ENCODE peak calls at places on chromosomes 6 and 20, in seven cellular contexts. E is HCT116, S is SK-N-SH, C is GM12878, Y is HepG2, A is K562, O is H1. I is an unnamed sample.

GRCh38 chr6:44527191-44527960 is 139.9 kb downstream of the CDC5L start:
- DNase-seq in E (no peak), S (no peak), C (no peak), Y (no peak), A (no peak), O (no peak), I (no peak)

GRCh38 chr6:89347825-89348224 is 4.7 kb downstream of the UBE2J1 start:
- DNase-seq in E (no peak), S (no peak), C (no peak), Y (no peak), A (no peak), O (no peak), I (no peak)

GRCh38 chr20:24634855-24635254 is 165.4 kb downstream of the SYNDIG1 start:
- DNase-seq in E (peak; percentile 29), S (no peak), C (no peak), Y (peak; percentile 42), A (peak; percentile 68), O (peak; percentile 44), I (peak; percentile 31)

GRCh38 chr6:72976389-72976900 is 248.9 kb downstream of the KHDC1L start:
- DNase-seq in E (no peak), S (no peak), C (no peak), Y (no peak), A (no peak), O (no peak), I (no peak)

GRCh38 chr6:133707456-133707855 is 181.5 kb upstream of the TCF21 start:
- DNase-seq in E (no peak), S (no peak), C (peak; percentile 5), Y (no peak), A (no peak), O (no peak), I (no peak)

GRCh38 chr6:37059344-37060194 is 54.1 kb downstream of the FGD2 start:
- DNase-seq in E (peak; percentile 96), S (no peak), C (no peak), Y (peak; percentile 99), A (peak; percentile 97), O (peak; percentile 82), I (peak; percentile 38)

GRCh38 chr20:24572140-24572539 is 102.7 kb downstream of the SYNDIG1 start:
- DNase-seq in E (no peak), S (no peak), C (no peak), Y (no peak), A (no peak), O (peak; percentile 33), I (no peak)

GRCh38 chr20:10550204-10551118 is 115.4 kb downstream of the SLX4IP start:
- DNase-seq in E (no peak), S (no peak), C (no peak), Y (no peak), A (no peak), O (no peak), I (no peak)

GRCh38 chr20:9508696-9509178 is 5.7 kb upstream of the LAMP5 start:
- DNase-seq in E (no peak), S (no peak), C (no peak), Y (no peak), A (no peak), O (peak; percentile 65), I (no peak)

GRCh38 chr6:85470023-85470410 is 20.1 kb downstream of the NT5E start:
- DNase-seq in E (no peak), S (no peak), C (no peak), Y (no peak), A (no peak), O (no peak), I (no peak)

GRCh38 chr6:79413562-79414002 is 123.6 kb downstream of the LCA5 start:
- DNase-seq in E (no peak), S (no peak), C (no peak), Y (no peak), A (no peak), O (no peak), I (no peak)

GRCh38 chr20:12528591-12529041 is 480.2 kb upstream of the SPTLC3 start:
- DNase-seq in E (no peak), S (no peak), C (no peak), Y (no peak), A (no peak), O (no peak), I (no peak)

GRCh38 chr6:27591660-27592059 is 118.8 kb upstream of the ZNF184 start:
- DNase-seq in E (no peak), S (no peak), C (no peak), Y (peak; percentile 72), A (peak; percentile 86), O (peak; percentile 78), I (no peak)

GRCh38 chr6:55033021-55033546 is 141.2 kb upstream of the HCRTR2 start:
- DNase-seq in E (no peak), S (no peak), C (no peak), Y (no peak), A (no peak), O (no peak), I (no peak)

GRCh38 chr6:37979392-37980221 is 160.1 kb downstream of the ZFAND3 start:
- DNase-seq in E (no peak), S (no peak), C (no peak), Y (no peak), A (no peak), O (no peak), I (no peak)

GRCh38 chr6:109165392-109165964 is 70.2 kb downstream of the CEP57L1 start:
- DNase-seq in E (no peak), S (no peak), C (no peak), Y (peak; percentile 41), A (peak; percentile 26), O (no peak), I (no peak)

GRCh38 chr6:53811082-53811481 is 16.3 kb downstream of the LRRC1 start:
- DNase-seq in E (peak; percentile 65), S (no peak), C (peak; percentile 34), Y (peak; percentile 51), A (no peak), O (no peak), I (peak; percentile 77)

GRCh38 chr20:10376271-10377075 is 57.5 kb downstream of the MKKS start:
- DNase-seq in E (no peak), S (no peak), C (no peak), Y (no peak), A (no peak), O (no peak), I (no peak)

GRCh38 chr20:57181639-57182038 is 84.8 kb downstream of the BMP7 start:
- DNase-seq in E (no peak), S (no peak), C (no peak), Y (no peak), A (no peak), O (no peak), I (no peak)

GRCh38 chr20:24736131-24736843 is 212.8 kb upstream of the CST7 start:
- DNase-seq in E (no peak), S (no peak), C (no peak), Y (no peak), A (no peak), O (no peak), I (no peak)

GRCh38 chr20:24411452-24412216 is 57.8 kb upstream of the SYNDIG1 start:
- DNase-seq in E (no peak), S (no peak), C (no peak), Y (no peak), A (no peak), O (no peak), I (no peak)

GRCh38 chr6:150622941-150623874 is 23.5 kb downstream of the PLEKHG1 start:
- DNase-seq in E (no peak), S (no peak), C (peak; percentile 87), Y (no peak), A (no peak), O (no peak), I (no peak)

GRCh38 chr6:33700391-33701050 is 11.0 kb downstream of the UQCC2 start:
- DNase-seq in E (peak; percentile 65), S (peak; percentile 62), C (no peak), Y (peak; percentile 58), A (peak; percentile 90), O (peak; percentile 84), I (peak; percentile 83)

DNA sequence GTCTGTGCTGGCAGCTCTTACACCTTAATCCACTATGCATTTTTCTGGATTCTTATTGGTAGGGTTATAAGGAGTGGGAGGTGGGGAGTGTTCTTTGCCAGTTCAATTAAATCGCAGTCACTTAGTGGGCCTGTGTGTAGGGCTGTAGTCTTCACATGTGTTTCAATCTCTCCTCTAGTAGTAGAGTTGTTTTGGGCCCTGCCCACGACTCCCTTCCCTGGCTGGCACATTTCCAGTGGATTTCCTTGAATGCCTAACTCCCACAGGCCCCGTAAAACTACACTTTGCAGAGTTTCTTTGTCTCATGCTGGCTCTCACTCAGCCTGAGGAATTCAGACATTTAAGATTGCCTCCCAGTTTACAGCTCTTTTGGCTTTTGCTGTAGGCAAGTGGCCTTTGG is 414.0 kb upstream of the OPRM1 start:
- DNase-seq in E (no peak), S (no peak), C (no peak), Y (no peak), A (no peak), O (no peak), I (peak; percentile 30)
- TF ChIP-seq JUND in E (no peak), S (no peak), C (no peak), Y (no peak), A (no peak), O (no peak), I (no peak)

GRCh38 chr6:12148317-12148801 is 136.2 kb downstream of the HIVEP1 start:
- DNase-seq in E (no peak), S (no peak), C (no peak), Y (no peak), A (no peak), O (no peak), I (peak; percentile 37)
- TF ChIP-seq JUND in E (no peak), S (peak; percentile 94), C (no peak), Y (no peak), A (no peak), O (no peak), I (no peak)

GRCh38 chr6:41633235-41633634 is 5.0 kb upstream of the MDFI start:
- DNase-seq in E (no peak), S (no peak), C (no peak), Y (no peak), A (no peak), O (no peak), I (no peak)

GRCh38 chr6:41637179-41638001 is 878 bp upstream of the MDFI start:
- DNase-seq in E (no peak), S (peak; percentile 71), C (no peak), Y (no peak), A (no peak), O (peak; percentile 71), I (no peak)

GRCh38 chr6:41636803-41637178 is 1.5 kb upstream of the MDFI start:
- DNase-seq in E (peak; percentile 54), S (no peak), C (no peak), Y (no peak), A (no peak), O (peak; percentile 79), I (no peak)

GRCh38 chr6:41634657-41635056 is 3.6 kb upstream of the MDFI start:
- DNase-seq in E (no peak), S (peak; percentile 90), C (no peak), Y (no peak), A (no peak), O (no peak), I (no peak)

DNA sequence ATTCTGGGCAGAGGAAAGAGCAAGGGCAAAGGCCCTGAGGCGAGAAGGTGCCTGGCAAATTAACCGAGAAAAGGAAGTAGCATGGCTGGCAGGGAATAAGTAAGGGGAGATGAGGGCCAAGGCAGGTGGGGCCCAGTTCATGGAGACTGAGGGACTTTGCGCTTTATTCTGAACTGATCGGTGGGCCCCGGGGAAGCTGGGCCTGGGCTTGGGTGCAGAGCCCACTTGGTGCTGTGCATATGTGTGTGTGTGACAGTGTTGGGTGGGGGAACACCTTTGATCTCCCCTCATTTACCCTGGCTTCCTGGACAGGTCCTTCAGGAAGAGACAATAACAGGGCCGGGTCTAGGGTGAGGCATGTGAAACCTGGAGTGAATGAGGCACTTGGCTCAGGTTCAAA is 2.9 kb upstream of the MDFI start:
- DNase-seq in E (no peak), S (no peak), C (no peak), Y (no peak), A (no peak), O (no peak), I (no peak)
- TF ChIP-seq JUND in E (no peak), S (no peak), C (no peak), Y (no peak), A (no peak), O (no peak), I (no peak)

GRCh38 chr6:98547634-98548033 is 286.7 kb upstream of the POU3F2 start:
- DNase-seq in E (no peak), S (peak; percentile 62), C (no peak), Y (no peak), A (no peak), O (no peak), I (no peak)
- TF ChIP-seq JUND in E (no peak), S (no peak), C (no peak), Y (no peak), A (no peak), O (no peak), I (no peak)